ENCODE peak calls at places on chromosome X, in nine cellular contexts. B, S, E, I, M, F, C, A and K are unnamed samples.

GRCh38 chrX:112820364-112821308 is 20.0 kb downstream of the AMOT start:
- DNase-seq in B (no peak), S (no peak), E (no peak), I (no peak), M (no peak), F (no peak), C (no peak), A (no peak), K (no peak)

GRCh38 chrX:348461-349117 is 30.0 kb upstream of the GTPBP6 start:
- DNase-seq in B (no peak), S (peak), E (no peak), I (no peak), M (no peak), F (no peak), C (no peak), A (no peak), K (no peak)

GRCh38 chrX:138710866-138711331 is 618 bp downstream of the FGF13 start:
- DNase-seq in B (no peak), S (no peak), E (no peak), I (no peak), M (no peak), F (peak), C (no peak), A (no peak), K (peak)

GRCh38 chrX:39398973-39399268 is 597.7 kb downstream of the MID1IP1 start:
- DNase-seq in B (no peak), S (peak), E (no peak), I (no peak), M (no peak), F (no peak), C (no peak), A (no peak), K (no peak)

GRCh38 chrX:53280703-53281320 is 572 bp downstream of the IQSEC2 start:
- DNase-seq in B (peak), S (peak), E (peak), I (no peak), M (no peak), F (no peak), C (no peak), A (no peak), K (no peak)

GRCh38 chrX:40415675-40416074 is 165.1 kb upstream of the ATP6AP2 start:
- DNase-seq in B (no peak), S (no peak), E (no peak), I (no peak), M (no peak), F (no peak), C (no peak), A (no peak), K (no peak)

GRCh38 chrX:72128881-72129280 is 2.8 kb downstream of the RTL5 start:
- DNase-seq in B (peak), S (no peak), E (no peak), I (peak), M (no peak), F (peak), C (no peak), A (no peak), K (no peak)

GRCh38 chrX:17682259-17682658 is 55.0 kb upstream of the SCML1 start:
- DNase-seq in B (no peak), S (no peak), E (no peak), I (no peak), M (no peak), F (no peak), C (peak), A (no peak), K (no peak)

GRCh38 chrX:103480526-103480925 is 38.8 kb downstream of the RAB40A start:
- DNase-seq in B (no peak), S (no peak), E (no peak), I (no peak), M (no peak), F (no peak), C (no peak), A (no peak), K (no peak)

GRCh38 chrX:69503835-69504625 is at the start of gene NALF2:
- DNase-seq in B (peak), S (peak), E (peak), I (peak), M (no peak), F (peak), C (no peak), A (no peak), K (no peak)

GRCh38 chrX:69067841-69068240 is 97.4 kb downstream of the PJA1 start:
- DNase-seq in B (no peak), S (no peak), E (no peak), I (no peak), M (no peak), F (no peak), C (no peak), A (no peak), K (no peak)

GRCh38 chrX:128781506-128781905 is 729.3 kb upstream of the ACTRT1 start:
- DNase-seq in B (no peak), S (no peak), E (no peak), I (no peak), M (no peak), F (peak), C (peak), A (no peak), K (no peak)

GRCh38 chrX:100447563-100448397 is 37.7 kb upstream of the PCDH19 start:
- DNase-seq in B (peak), S (peak), E (peak), I (no peak), M (no peak), F (peak), C (no peak), A (peak), K (no peak)